ENCODE peak calls at places on chromosomes 2 and 18, in nine cellular contexts. D is breast epithelium, T is caudate nucleus, E is A549, U is cardiac muscle cell, M is gastrocnemius medialis, L is right lobe of liver, N is PC-9, P is GM23338. Z is an unnamed sample.

GRCh38 chr2:72415256-72415655 is 267.6 kb upstream of the CYP26B1 start:
- DNase-seq in D (no peak), T (no peak), E (no peak), U (peak; percentile 21), M (no peak), L (no peak), N (no peak), P (no peak), Z (no peak)

GRCh38 chr2:239263937-239264837 is 136.6 kb downstream of the HDAC4 start:
- DNase-seq in D (peak; percentile 39), T (no peak), E (no peak), U (peak; percentile 77), M (peak; percentile 28), L (peak; percentile 54), N (no peak), P (no peak), Z (no peak)

GRCh38 chr2:191222507-191222906 is 22.7 kb upstream of the MYO1B start:
- DNase-seq in D (no peak), T (no peak), E (no peak), U (peak; percentile 56), M (peak; percentile 21), L (no peak), N (no peak), P (no peak), Z (no peak)

GRCh38 chr2:117631141-117631540 is 183.3 kb upstream of the DDX18 start:
- DNase-seq in D (no peak), T (no peak), E (no peak), U (no peak), M (no peak), L (no peak), N (no peak), P (no peak), Z (no peak)

GRCh38 chr2:238420878-238421694 is 5.6 kb upstream of the ASB1 start:
- DNase-seq in D (no peak), T (no peak), E (no peak), U (peak; percentile 43), M (no peak), L (no peak), N (no peak), P (peak; percentile 41), Z (no peak)

GRCh38 chr2:60516383-60516811 is 37.1 kb downstream of the BCL11A start:
- DNase-seq in D (no peak), T (no peak), E (peak; percentile 12), U (peak; percentile 90), M (no peak), L (no peak), N (no peak), P (no peak), Z (no peak)

GRCh38 chr2:173589604-173590277 is 235.1 kb downstream of the CDCA7 start:
- DNase-seq in D (no peak), T (no peak), E (peak; percentile 43), U (no peak), M (peak; percentile 57), L (no peak), N (peak; percentile 44), P (peak; percentile 20), Z (no peak)

GRCh38 chr2:1833046-1833445 is 88.7 kb upstream of the PXDN start:
- DNase-seq in D (no peak), T (no peak), E (no peak), U (no peak), M (no peak), L (no peak), N (no peak), P (no peak), Z (no peak)

GRCh38 chr2:107414376-107414775 is 412.3 kb upstream of the RGPD4 start:
- DNase-seq in D (no peak), T (no peak), E (no peak), U (no peak), M (no peak), L (no peak), N (no peak), P (no peak), Z (no peak)

GRCh38 chr2:201781583-201782051 is 884 bp upstream of the ALS2 start:
- DNase-seq in D (no peak), T (peak; percentile 36), E (no peak), U (peak; percentile 32), M (no peak), L (no peak), N (peak; percentile 9), P (peak; percentile 25), Z (no peak)

GRCh38 chr2:121346407-121346806 is 61.4 kb upstream of the TFCP2L1 start:
- DNase-seq in D (no peak), T (no peak), E (no peak), U (no peak), M (no peak), L (no peak), N (no peak), P (no peak), Z (no peak)

GRCh38 chr2:152861349-152861942 is 143.0 kb downstream of the ARL6IP6 start:
- DNase-seq in D (no peak), T (no peak), E (peak; percentile 36), U (peak; percentile 25), M (no peak), L (no peak), N (peak; percentile 5), P (peak; percentile 79), Z (no peak)

GRCh38 chr2:214713080-214713830 is 96.2 kb downstream of the BARD1 start:
- DNase-seq in D (no peak), T (no peak), E (no peak), U (no peak), M (no peak), L (no peak), N (no peak), P (no peak), Z (no peak)

GRCh38 chr2:42102606-42103450 is 55.0 kb downstream of the PKDCC start:
- DNase-seq in D (no peak), T (no peak), E (no peak), U (peak; percentile 69), M (no peak), L (peak; percentile 80), N (peak; percentile 83), P (peak; percentile 98), Z (no peak)

GRCh38 chr2:2912731-2913130 is 464.9 kb downstream of the EIPR1 start:
- DNase-seq in D (no peak), T (no peak), E (no peak), U (no peak), M (no peak), L (no peak), N (no peak), P (no peak), Z (no peak)

DNA sequence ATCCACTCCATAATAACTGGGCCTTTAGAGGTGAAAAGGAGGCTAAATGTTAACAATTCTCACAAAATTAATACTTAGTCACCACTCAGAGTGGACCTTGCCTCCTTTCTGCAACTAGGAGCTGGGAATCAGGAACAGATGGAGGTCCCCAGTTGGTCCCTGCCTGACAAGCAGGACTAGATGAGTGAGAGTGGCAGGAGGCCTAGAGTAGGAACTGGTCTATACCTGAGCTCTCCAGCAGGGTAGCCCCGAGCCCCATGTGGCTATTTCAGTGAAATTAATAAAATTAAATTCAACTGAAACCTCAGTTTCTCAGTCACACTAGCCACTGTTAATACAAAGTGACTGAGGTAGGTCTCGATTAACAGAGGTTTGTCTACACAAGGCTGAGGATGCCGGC is 150.5 kb downstream of the MYO5B start:
- DNase-seq in D (no peak), T (no peak), E (no peak), U (no peak), M (no peak), L (no peak), N (no peak), P (peak; percentile 57), Z (no peak)
- H3K27ac ChIP-seq in D (no peak overlapping the region), T (no peak overlapping the region), E (no peak overlapping the region), U (no peak overlapping the region), M (no peak overlapping the region), L (no peak overlapping the region), N (no peak overlapping the region), P (no peak overlapping the region), Z (no peak overlapping the region)

DNA sequence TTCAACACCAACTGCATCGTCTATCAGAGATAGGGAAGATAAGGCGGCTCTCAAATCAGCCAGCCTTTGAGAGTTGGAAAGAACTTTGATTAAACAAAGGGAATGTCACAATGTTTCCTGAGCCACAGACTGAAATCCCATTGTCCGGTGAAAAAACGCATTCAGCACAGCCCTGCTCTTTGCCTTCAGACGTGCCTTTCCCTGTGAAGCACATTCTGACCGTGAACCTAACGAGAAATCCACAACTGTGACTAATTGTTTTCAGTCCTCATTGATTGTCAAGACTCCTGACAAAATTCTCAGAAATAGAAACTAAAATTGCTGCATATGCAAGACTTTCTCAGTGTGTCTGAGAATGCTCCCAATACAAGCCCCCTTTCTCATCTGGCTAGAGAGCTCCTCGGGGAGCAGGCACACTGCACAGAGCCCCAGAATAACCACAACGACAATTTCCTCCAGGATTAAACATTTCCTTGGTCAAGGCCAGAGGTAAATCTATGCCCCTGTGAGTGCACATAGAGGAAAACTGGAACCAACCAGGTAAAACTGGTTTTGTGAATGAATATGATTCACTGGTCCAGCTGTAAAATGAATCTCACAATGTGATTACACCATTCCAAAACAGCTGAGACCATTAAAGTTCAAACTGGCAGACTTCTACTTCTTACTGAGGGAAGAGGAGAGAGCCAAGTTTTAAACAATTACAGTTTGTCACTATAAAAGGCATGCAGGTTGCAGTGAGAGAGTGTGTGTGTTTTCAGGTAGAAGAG is 561.9 kb upstream of the ID2 start:
- DNase-seq in D (no peak), T (no peak), E (no peak), U (peak; percentile 74), M (no peak), L (no peak), N (no peak), P (no peak), Z (no peak)
- H3K27ac ChIP-seq in D (peak overlapping the region; percentile 73), T (no peak overlapping the region), E (no peak overlapping the region), U (no peak overlapping the region), M (peak overlapping the region; percentile 57), L (peak overlapping the region; percentile 99), N (no peak overlapping the region), P (no peak overlapping the region), Z (no peak overlapping the region)

GRCh38 chr18:22681912-22682311 is 251.2 kb upstream of the RBBP8 start:
- DNase-seq in D (no peak), T (no peak), E (no peak), U (no peak), M (no peak), L (no peak), N (no peak), P (no peak), Z (no peak)

GRCh38 chr18:22682720-22683119 is 250.4 kb upstream of the RBBP8 start:
- DNase-seq in D (no peak), T (no peak), E (no peak), U (no peak), M (no peak), L (no peak), N (no peak), P (no peak), Z (no peak)

GRCh38 chr18:22678486-22678885 is 254.6 kb upstream of the RBBP8 start:
- DNase-seq in D (no peak), T (no peak), E (no peak), U (peak; percentile 56), M (no peak), L (no peak), N (no peak), P (no peak), Z (no peak)

GRCh38 chr18:22683196-22683676 is 249.9 kb upstream of the RBBP8 start:
- DNase-seq in D (peak; percentile 61), T (no peak), E (peak; percentile 96), U (peak; percentile 86), M (no peak), L (peak; percentile 92), N (peak; percentile 26), P (no peak), Z (no peak)

GRCh38 chr18:22680968-22681367 is 252.2 kb upstream of the RBBP8 start:
- DNase-seq in D (no peak), T (no peak), E (no peak), U (no peak), M (no peak), L (no peak), N (no peak), P (no peak), Z (no peak)
- H3K27ac ChIP-seq in D (no peak overlapping the region), T (no peak overlapping the region), E (peak overlapping the region; percentile 91), U (no peak overlapping the region), M (no peak overlapping the region), L (no peak overlapping the region), N (no peak overlapping the region), P (no peak overlapping the region), Z (no peak overlapping the region)

GRCh38 chr2:69645026-69645425 is 1.5 kb upstream of the AAK1 start:
- DNase-seq in D (no peak), T (no peak), E (no peak), U (no peak), M (no peak), L (no peak), N (no peak), P (peak; percentile 25), Z (no peak)
- H3K27ac ChIP-seq in D (peak overlapping the region; percentile 94), T (peak overlapping the region; percentile 99), E (peak overlapping the region; percentile 98), U (peak overlapping the region; percentile 95), M (peak overlapping the region; percentile 99), L (peak overlapping the region; percentile 91), N (peak overlapping the region; percentile 90), P (no peak overlapping the region), Z (peak overlapping the region; percentile 90)